ENCODE peak calls at places on chromosomes 1 and 21, in eight cellular contexts. C, Q, O, S, R, X, I and F are unnamed samples.

GRCh38 chr1:150730130-150730721 is 9.5 kb upstream of the HORMAD1 start:
- DNase-seq in R (no peak), S (no peak), I (no peak), X (no peak), C (no peak), O (no peak), Q (no peak), F (no peak)

GRCh38 chr1:149963358-149963757 is 26.7 kb upstream of the MTMR11 start:
- DNase-seq in C (no peak), I (no peak), X (no peak), O (no peak), R (no peak), S (no peak), Q (no peak), F (no peak)

GRCh38 chr1:7704214-7705047 is 66.7 kb upstream of the VAMP3 start:
- DNase-seq in X (peak; percentile 84), O (peak; percentile 94), Q (peak; percentile 48), C (peak; percentile 87), I (peak; percentile 90), S (peak; percentile 94), R (peak; percentile 94), F (peak; percentile 100)

GRCh38 chr1:38135621-38136414 is 89.2 kb upstream of the POU3F1 start:
- DNase-seq in I (no peak), X (no peak), R (no peak), S (no peak), C (no peak), Q (no peak), O (no peak), F (no peak)

GRCh38 chr1:212976586-212976985 is 26.2 kb downstream of the VASH2 start:
- DNase-seq in Q (no peak), S (no peak), X (no peak), C (no peak), R (no peak), O (no peak), I (no peak), F (no peak)

GRCh38 chr1:53470584-53470983 is 11.4 kb downstream of the DMRTB1 start:
- DNase-seq in Q (no peak), O (no peak), I (no peak), R (no peak), C (no peak), S (no peak), X (no peak), F (no peak)

GRCh38 chr1:163202833-163203451 is at the start of gene RGS5:
- DNase-seq in Q (no peak), S (no peak), O (no peak), I (no peak), X (peak; percentile 60), R (no peak), C (no peak), F (peak; percentile 39)

GRCh38 chr1:109628540-109629321 is 9.1 kb downstream of the AMPD2 start:
- DNase-seq in Q (no peak), O (no peak), R (no peak), I (no peak), X (peak; percentile 47), C (no peak), S (no peak), F (no peak)

GRCh38 chr1:29961676-29962059 is 725.3 kb downstream of the PTPRU start:
- DNase-seq in C (no peak), O (no peak), S (no peak), X (no peak), I (no peak), Q (no peak), R (no peak), F (no peak)

GRCh38 chr21:29718081-29718815 is 221.5 kb downstream of the GRIK1 start:
- DNase-seq in Q (no peak), S (no peak), R (peak; percentile 87), X (no peak), C (no peak), O (no peak), I (no peak), F (no peak)

GRCh38 chr1:209875510-209875909 is 47.7 kb downstream of the UTP25 start:
- DNase-seq in S (no peak), O (no peak), R (peak; percentile 68), Q (peak; percentile 58), C (no peak), I (peak; percentile 85), X (peak; percentile 60), F (peak; percentile 64)

GRCh38 chr1:206131037-206131436 is 13.8 kb upstream of the AVPR1B start:
- DNase-seq in X (no peak), C (no peak), R (no peak), S (no peak), I (no peak), Q (no peak), O (no peak), F (no peak)

GRCh38 chr1:107444302-107444701 is 303.5 kb downstream of the NTNG1 start:
- DNase-seq in R (no peak), I (no peak), X (no peak), O (no peak), Q (no peak), S (no peak), C (no peak), F (no peak)

GRCh38 chr1:184716158-184716557 is 38.5 kb downstream of the EDEM3 start:
- DNase-seq in S (no peak), C (no peak), O (no peak), R (no peak), X (peak; percentile 59), Q (peak; percentile 56), I (no peak), F (peak; percentile 7)